ENCODE peak calls at places on chromosomes 4 and X, in ten cellular contexts. C is H1, S is tibial artery, A is SK-N-SH, G is dorsolateral prefrontal cortex, Z is heart left ventricle, D is Karpas-422, T is heart right ventricle, F is right cardiac atrium, H is HL-60. N is an unnamed sample.

GRCh38 chrX:21990812-21991211 is 41.3 kb upstream of the PHEX start:
- DNase-seq in T (no peak), A (no peak), D (peak), H (no peak), C (no peak), Z (no peak), G (no peak), F (no peak), S (no peak), N (no peak)

GRCh38 chr4:70902577-70903281 is 560 bp downstream of the MOB1B start:
- DNase-seq in S (no peak), A (no peak), G (peak), C (no peak), T (no peak), H (no peak), F (no peak), D (peak), Z (no peak), N (peak)

GRCh38 chr4:114613579-114613978 is 15.0 kb downstream of the UGT8 start:
- DNase-seq in A (no peak), T (no peak), G (no peak), D (no peak), F (no peak), H (no peak), C (no peak), S (no peak), Z (no peak), N (no peak)

GRCh38 chrX:108064613-108065012 is 19.7 kb downstream of the VSIG1 start:
- DNase-seq in A (no peak), C (no peak), S (no peak), H (no peak), G (no peak), D (no peak), Z (no peak), T (no peak), F (no peak), N (no peak)

GRCh38 chr4:112327950-112328349 is 30.8 kb downstream of the ALPK1 start:
- DNase-seq in F (no peak), H (peak), D (peak), G (no peak), T (no peak), A (peak), C (no peak), Z (no peak), S (no peak), N (peak)

GRCh38 chr4:174122705-174123104 is 160.8 kb downstream of the FBXO8 start:
- DNase-seq in H (no peak), Z (no peak), C (no peak), D (no peak), A (no peak), S (no peak), T (no peak), F (no peak), G (no peak), N (no peak)

GRCh38 chr4:123526511-123526910 is 129.9 kb downstream of the SPRY1 start:
- DNase-seq in H (no peak), D (no peak), F (no peak), Z (no peak), T (no peak), G (no peak), S (no peak), A (no peak), C (no peak), N (no peak)

GRCh38 chr4:13640149-13640671 is 12.7 kb upstream of the BOD1L1 start:
- DNase-seq in C (no peak), T (no peak), Z (no peak), H (no peak), D (no peak), G (no peak), F (no peak), A (no peak), S (peak), N (peak)

GRCh38 chr4:8278009-8278395 is 8.4 kb downstream of the HTRA3 start:
- DNase-seq in S (no peak), Z (peak), D (no peak), T (peak), G (no peak), A (no peak), C (no peak), H (no peak), F (no peak), N (no peak)

GRCh38 chr4:137470806-137471205 is 61.5 kb downstream of the PCDH18 start:
- DNase-seq in Z (no peak), G (no peak), A (no peak), T (no peak), C (no peak), D (no peak), S (no peak), F (no peak), H (no peak), N (no peak)

GRCh38 chrX:153921511-153922285 is 4.4 kb downstream of the ARHGAP4 start:
- DNase-seq in C (no peak), A (peak), S (no peak), T (no peak), G (no peak), F (no peak), H (no peak), D (no peak), Z (peak), N (no peak)

DNA sequence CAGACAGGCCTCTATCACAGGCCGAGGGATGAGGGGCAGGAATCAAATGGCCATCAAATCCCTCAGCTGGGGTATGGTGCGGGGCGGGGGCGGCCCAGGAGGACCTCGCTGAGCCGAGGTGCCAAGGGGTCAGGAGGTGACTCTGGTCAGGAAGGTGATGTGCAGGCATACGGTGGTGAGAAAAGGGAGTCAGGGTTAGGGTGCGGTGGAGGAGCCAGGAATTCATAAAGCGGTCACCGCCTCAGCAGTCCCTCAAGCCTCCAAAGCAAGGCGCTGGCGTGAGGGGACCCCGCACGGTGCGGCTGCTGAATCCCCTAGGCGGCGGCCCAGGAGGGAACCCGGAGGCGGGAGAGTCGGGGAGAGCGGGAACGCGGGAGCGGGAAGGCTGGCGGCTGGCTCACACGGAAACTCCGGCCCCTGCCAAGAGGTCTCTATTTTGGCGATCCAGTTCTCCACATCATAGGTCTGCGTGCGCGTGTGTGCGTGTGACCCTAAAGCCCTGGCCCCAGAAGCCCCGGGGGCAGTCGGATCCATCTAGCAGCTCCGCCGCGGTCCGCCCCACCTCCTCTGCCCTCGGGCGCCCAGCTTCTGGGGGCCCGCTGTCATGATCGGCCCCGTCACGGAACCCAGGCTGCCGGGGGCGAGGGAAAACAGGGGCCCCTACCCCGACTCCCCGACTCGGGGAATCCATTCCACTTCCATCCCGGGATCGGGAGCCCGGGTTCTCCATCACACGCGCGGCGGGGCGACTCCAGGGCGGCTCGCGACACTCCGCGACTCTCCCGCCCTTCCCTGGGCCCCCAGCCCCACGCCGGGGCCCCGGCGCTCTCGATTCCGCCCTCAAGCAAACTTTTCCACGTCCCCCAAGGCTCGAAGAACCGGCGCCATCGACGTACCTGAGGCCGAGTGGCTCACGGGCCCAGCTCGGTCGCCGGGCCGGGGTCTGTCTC is 593 bp downstream of the ELF4 start:
- DNase-seq in F (no peak), S (peak), G (no peak), T (peak), A (peak), H (no peak), Z (no peak), C (peak), D (peak), N (no peak)
- H3K27ac ChIP-seq in F (peak), S (peak), G (no peak), T (peak), A (peak), H (peak), Z (peak), C (no peak), D (peak), N (peak)

GRCh38 chr4:73945140-73945539 is 36.7 kb downstream of the PF4 start:
- DNase-seq in F (no peak), T (no peak), C (no peak), Z (no peak), S (no peak), G (no peak), A (no peak), D (no peak), H (no peak), N (no peak)
- H3K27ac ChIP-seq in F (no peak), T (no peak), C (no peak), Z (no peak), S (no peak), G (no peak), A (no peak), D (no peak), H (no peak), N (no peak)

GRCh38 chr4:57435300-57435699 is 325.1 kb upstream of the IGFBP7 start:
- DNase-seq in Z (no peak), F (no peak), H (no peak), S (no peak), T (no peak), D (no peak), C (no peak), A (no peak), G (no peak), N (no peak)
- H3K27ac ChIP-seq in Z (no peak), F (no peak), H (no peak), S (no peak), T (no peak), D (no peak), C (no peak), A (no peak), G (no peak), N (no peak)

GRCh38 chrX:42740456-42740855 is 37.5 kb downstream of the PPP1R2C start:
- DNase-seq in F (no peak), T (no peak), A (no peak), C (no peak), Z (no peak), D (no peak), H (no peak), S (no peak), G (no peak), N (no peak)

GRCh38 chrX:42739258-42739657 is 38.7 kb downstream of the PPP1R2C start:
- DNase-seq in H (no peak), G (no peak), T (no peak), Z (no peak), A (no peak), C (no peak), F (no peak), S (no peak), D (no peak), N (no peak)

GRCh38 chrX:42739771-42740170 is 38.2 kb downstream of the PPP1R2C start:
- DNase-seq in A (no peak), T (no peak), F (peak), H (no peak), G (no peak), C (no peak), D (no peak), S (no peak), Z (no peak), N (no peak)

DNA sequence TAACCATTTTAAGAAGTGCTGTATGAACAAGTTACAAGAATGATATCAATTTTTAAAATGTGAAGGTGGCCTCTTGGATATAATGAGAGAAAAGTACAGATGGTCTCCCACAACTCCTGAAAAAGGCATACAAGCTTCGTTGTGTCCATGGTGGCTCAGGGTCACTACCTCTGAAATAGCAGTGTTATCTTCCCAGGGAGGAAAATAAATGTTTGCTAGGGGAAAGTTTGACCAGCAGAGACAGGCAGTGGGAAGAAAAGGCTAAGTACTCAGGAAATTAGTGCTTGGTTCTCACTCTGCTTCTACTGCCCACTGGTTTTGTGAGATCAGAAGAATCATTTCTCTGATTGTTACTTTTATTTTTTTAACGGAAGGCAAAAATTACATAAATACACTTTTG is 39.4 kb downstream of the PPP1R2C start:
- DNase-seq in Z (no peak), A (no peak), T (no peak), H (no peak), D (no peak), S (no peak), G (no peak), F (no peak), C (no peak), N (no peak)
- H3K27ac ChIP-seq in Z (no peak), A (no peak), T (no peak), H (no peak), D (no peak), S (peak), G (no peak), F (no peak), C (no peak), N (no peak)

N was measured in foreskin keratinocyte.